ENCODE peak calls at places on chromosomes 3 and 15, in four cellular contexts. S, D, X and Z are unnamed samples.

GRCh38 chr3:190056795-190057194 is 63.9 kb downstream of the P3H2 start:
- DNase-seq in S (no peak), D (no peak), X (no peak), Z (no peak)

GRCh38 chr15:62066663-62067447 is at the start of gene C2CD4A:
- DNase-seq in S (peak; percentile 84), D (peak; percentile 65), X (peak; percentile 82), Z (peak; percentile 76)

GRCh38 chr3:196627043-196627442 is 12.5 kb upstream of the NRROS start:
- DNase-seq in S (no peak), D (no peak), X (no peak), Z (no peak)

GRCh38 chr3:5072100-5072816 is 49.8 kb upstream of the ARL8B start:
- DNase-seq in S (no peak), D (no peak), X (peak; percentile 68), Z (no peak)

GRCh38 chr3:131109156-131109555 is 82.5 kb downstream of the NEK11 start:
- DNase-seq in S (no peak), D (no peak), X (no peak), Z (no peak)

GRCh38 chr3:188187055-188187454 is 33.1 kb downstream of the LPP start:
- DNase-seq in S (no peak), D (no peak), X (no peak), Z (no peak)

GRCh38 chr3:172101107-172101506 is 61.7 kb downstream of the FNDC3B start:
- DNase-seq in S (no peak), D (no peak), X (no peak), Z (no peak)

GRCh38 chr15:37995461-37996347 is 61.3 kb downstream of the TMCO5A start:
- DNase-seq in S (peak; percentile 39), D (no peak), X (no peak), Z (no peak)

GRCh38 chr3:73547427-73548036 is 77.2 kb downstream of the PDZRN3 start:
- DNase-seq in S (peak; percentile 53), D (no peak), X (no peak), Z (no peak)

GRCh38 chr3:49671291-49672288 is 2.6 kb upstream of the APEH start:
- DNase-seq in S (peak; percentile 75), D (peak; percentile 80), X (no peak), Z (no peak)

GRCh38 chr3:126983276-126983652 is 349 bp downstream of the PLXNA1 start:
- DNase-seq in S (no peak), D (no peak), X (no peak), Z (no peak)

GRCh38 chr15:66389098-66389858 is 2.6 kb downstream of the MAP2K1 start:
- DNase-seq in S (no peak), D (peak; percentile 15), X (no peak), Z (no peak)

GRCh38 chr3:108036984-108037741 is 53.7 kb downstream of the CD47 start:
- DNase-seq in S (no peak), D (no peak), X (no peak), Z (no peak)

GRCh38 chr15:98904466-98905048 is 103.0 kb downstream of the PGPEP1L start:
- DNase-seq in S (no peak), D (no peak), X (no peak), Z (no peak)

GRCh38 chr3:161413127-161413854 is 42.0 kb upstream of the SPTSSB start:
- DNase-seq in S (no peak), D (no peak), X (peak; percentile 68), Z (no peak)

GRCh38 chr3:146124141-146124801 is 36.7 kb downstream of the PLOD2 start:
- DNase-seq in S (no peak), D (no peak), X (no peak), Z (no peak)

GRCh38 chr15:39400821-39401550 is 179.9 kb upstream of the THBS1 start:
- DNase-seq in S (no peak), D (no peak), X (no peak), Z (no peak)